ENCODE peak calls at places on chromosome 10, in four cellular contexts. C is CD4-positive, CD25-positive, alpha-beta regulatory T cell; B is HCT116; S is suprapubic skin. F is an unnamed sample.

GRCh38 chr10:124356706-124357582 is 61.8 kb downstream of the OAT start:
- DNase-seq in C (no peak), S (peak; percentile 48), B (no peak), F (no peak)

GRCh38 chr10:31929260-31929985 is 792 bp upstream of the ARHGAP12 start:
- DNase-seq in S (peak; percentile 82), B (no peak), C (peak; percentile 22), F (no peak)

GRCh38 chr10:95333997-95334792 is 43.4 kb upstream of the PDLIM1 start:
- DNase-seq in B (no peak), C (no peak), S (peak; percentile 76), F (no peak)

GRCh38 chr10:70268376-70268775 is 15.4 kb downstream of the NPFFR1 start:
- DNase-seq in B (no peak), S (no peak), C (no peak), F (no peak)

GRCh38 chr10:50807851-50808776 is 68.4 kb downstream of the ASAH2B start:
- DNase-seq in S (no peak), C (no peak), B (no peak), F (no peak)

GRCh38 chr10:118904284-118904683 is 125.2 kb upstream of the NANOS1 start:
- DNase-seq in S (no peak), C (no peak), B (no peak), F (no peak)

GRCh38 chr10:33365871-33366411 is 31.5 kb upstream of the NRP1 start:
- DNase-seq in C (no peak), S (no peak), B (peak; percentile 55), F (no peak)

GRCh38 chr10:29692121-29692539 is 57.4 kb upstream of the SVIL start:
- DNase-seq in C (no peak), B (no peak), S (no peak), F (peak; percentile 45)

GRCh38 chr10:118607768-118608354 is 12.4 kb upstream of the PRLHR start:
- DNase-seq in S (no peak), B (no peak), C (no peak), F (no peak)

GRCh38 chr10:16995867-16996529 is 133.6 kb downstream of the CUBN start:
- DNase-seq in C (no peak), S (no peak), B (no peak), F (no peak)

GRCh38 chr10:116648903-116649302 is 28.1 kb downstream of the PNLIPRP2 start:
- DNase-seq in C (no peak), B (no peak), S (no peak), F (no peak)

GRCh38 chr10:23968296-23968695 is 240.6 kb upstream of the KIAA1217 start:
- DNase-seq in S (no peak), B (no peak), C (no peak), F (no peak)

GRCh38 chr10:33776419-33776818 is 442.0 kb upstream of the NRP1 start:
- DNase-seq in B (no peak), C (no peak), S (no peak), F (no peak)

GRCh38 chr10:7551891-7552731 is 114.7 kb downstream of the ITIH5 start:
- DNase-seq in B (no peak), S (no peak), C (no peak), F (no peak)

GRCh38 chr10:22637491-22637890 is 76.9 kb downstream of the PIP4K2A start:
- DNase-seq in B (no peak), S (no peak), C (no peak), F (no peak)

GRCh38 chr10:103712898-103713498 is 142.4 kb downstream of the SH3PXD2A start:
- DNase-seq in B (peak; percentile 75), S (peak; percentile 89), C (peak; percentile 74), F (peak; percentile 97)

GRCh38 chr10:633279-634245 is 55.9 kb downstream of the DIP2C start:
- DNase-seq in B (no peak), S (peak; percentile 46), C (no peak), F (no peak)

GRCh38 chr10:33291053-33291592 is 43.3 kb downstream of the NRP1 start:
- DNase-seq in S (no peak), B (no peak), C (no peak), F (no peak)

GRCh38 chr10:57741751-57742150 is 525.9 kb downstream of the IPMK start:
- DNase-seq in C (no peak), B (no peak), S (no peak), F (no peak)

GRCh38 chr10:86613905-86614304 is 40.4 kb upstream of the OPN4 start:
- DNase-seq in S (no peak), C (no peak), B (no peak), F (peak; percentile 79)

GRCh38 chr10:99849057-99849456 is 66.6 kb downstream of the ABCC2 start:
- DNase-seq in S (no peak), B (no peak), C (no peak), F (no peak)

GRCh38 chr10:99850041-99850766 is 67.8 kb downstream of the ABCC2 start:
- DNase-seq in B (no peak), C (no peak), S (no peak), F (no peak)

GRCh38 chr10:99851825-99852224 is 69.4 kb downstream of the ABCC2 start:
- DNase-seq in S (no peak), C (no peak), B (no peak), F (no peak)

GRCh38 chr10:99849525-99849924 is 67.1 kb downstream of the ABCC2 start:
- DNase-seq in B (no peak), C (no peak), S (no peak), F (no peak)

DNA sequence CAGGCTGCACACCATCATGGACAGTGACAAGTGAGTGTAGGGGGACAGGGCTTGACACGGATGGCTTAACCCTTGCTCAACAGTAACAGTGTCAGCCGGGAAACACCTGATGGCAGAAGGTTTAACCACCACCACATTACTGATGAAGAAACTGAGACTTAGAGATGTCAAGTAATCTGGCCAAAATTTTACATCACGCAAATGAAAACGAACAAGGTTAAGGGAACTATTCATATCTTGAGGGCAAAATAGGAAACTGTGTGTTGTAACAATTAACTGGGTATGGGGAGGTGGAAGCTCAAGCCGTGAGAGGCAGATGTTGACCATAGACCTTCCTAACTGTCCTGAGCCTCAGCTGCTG is 68.3 kb downstream of the ABCC2 start:
- DNase-seq in B (no peak), S (no peak), C (no peak), F (no peak)
- H3K4me1 ChIP-seq in B (no peaks in the 10 kb centered on the region), S (peaks cover 8% of the 10 kb centered on the region), C (peaks cover 5% of the 10 kb centered on the region), F (peaks cover 24% of the 10 kb centered on the region)

DNA sequence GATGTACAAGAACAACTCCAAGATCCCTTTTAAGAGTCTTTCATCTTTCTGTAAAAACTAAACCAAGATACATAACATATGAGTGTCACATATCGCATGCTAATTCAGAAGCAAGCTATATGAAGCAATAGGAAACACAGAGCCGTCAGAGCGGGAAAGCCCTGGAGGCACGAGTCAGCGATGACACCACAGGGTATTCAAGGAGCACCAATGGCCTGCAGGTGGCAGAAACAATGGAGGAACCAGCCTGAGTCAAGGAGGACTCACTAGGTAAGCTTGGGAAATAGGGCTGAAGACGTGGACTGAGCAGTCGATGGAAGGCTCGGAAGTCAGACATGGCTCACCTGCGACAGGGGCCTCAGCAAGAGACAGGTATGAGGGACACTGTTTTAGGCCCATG is 214.4 kb downstream of the FAM107B start:
- DNase-seq in S (no peak), B (peak; percentile 28), C (peak; percentile 63), F (no peak)
- H3K4me1 ChIP-seq in S (peaks cover 39% of the 10 kb centered on the region), B (no peaks in the 10 kb centered on the region), C (peaks cover 99% of the 10 kb centered on the region), F (peaks cover 13% of the 10 kb centered on the region)

GRCh38 chr10:75404023-75404334 is 2.4 kb upstream of the ZNF503 start:
- DNase-seq in S (no peak), B (no peak), C (no peak), F (no peak)

GRCh38 chr10:75403144-75404022 is 1.8 kb upstream of the ZNF503 start:
- DNase-seq in S (peak; percentile 74), C (no peak), B (no peak), F (no peak)

GRCh38 chr10:75405201-75406143 is 3.9 kb upstream of the ZNF503 start:
- DNase-seq in C (no peak), B (no peak), S (no peak), F (no peak)

GRCh38 chr10:75406158-75407065 is 4.8 kb upstream of the ZNF503 start:
- DNase-seq in C (no peak), B (no peak), S (no peak), F (no peak)

GRCh38 chr10:75404335-75405200 is 3.0 kb upstream of the ZNF503 start:
- DNase-seq in S (no peak), B (no peak), C (no peak), F (no peak)
- H3K4me1 ChIP-seq in S (peaks cover 55% of the 10 kb centered on the region), B (peaks cover 18% of the 10 kb centered on the region), C (peaks cover 67% of the 10 kb centered on the region), F (peaks cover 60% of the 10 kb centered on the region)

GRCh38 chr10:93461807-93462178 is 20.3 kb downstream of the MYOF start:
- DNase-seq in B (peak; percentile 65), C (no peak), S (no peak), F (no peak)
- H3K4me1 ChIP-seq in B (peaks cover 92% of the 10 kb centered on the region), C (peaks cover 8% of the 10 kb centered on the region), S (peaks cover 96% of the 10 kb centered on the region), F (peaks cover 96% of the 10 kb centered on the region)

DNA sequence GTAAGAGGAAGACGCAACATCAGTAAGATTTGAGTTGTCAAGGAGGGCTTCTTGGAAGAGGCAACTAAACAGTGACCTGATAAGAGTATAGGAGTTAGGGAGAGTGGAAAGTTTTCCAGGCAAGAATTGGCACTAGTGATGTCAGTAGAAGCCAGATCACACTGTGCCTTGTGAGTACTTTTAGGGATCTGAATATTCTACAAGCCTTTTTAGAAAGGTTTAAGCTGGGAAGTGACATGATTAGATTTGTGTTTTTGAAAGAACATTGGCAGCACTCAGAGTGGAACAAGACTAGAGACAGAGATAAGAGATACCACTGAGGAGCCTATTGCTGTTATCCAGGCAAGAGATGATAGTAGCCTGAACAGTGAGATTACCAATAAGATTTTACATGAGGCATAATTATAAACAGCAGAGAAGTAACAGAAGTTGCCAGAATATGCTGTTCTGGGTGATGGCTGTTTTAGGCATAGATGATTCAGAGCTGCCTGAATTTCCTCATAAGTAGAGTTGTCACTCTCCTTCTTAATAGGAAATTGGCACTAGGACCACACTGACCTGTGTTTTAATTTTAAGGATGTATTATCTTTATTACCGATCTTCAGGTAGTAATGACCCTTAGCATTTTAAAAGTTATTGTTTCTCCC is 45.6 kb downstream of the NHLRC2 start:
- DNase-seq in S (no peak), B (no peak), C (no peak), F (no peak)
- H3K4me1 ChIP-seq in S (no peaks in the 10 kb centered on the region), B (no peaks in the 10 kb centered on the region), C (no peaks in the 10 kb centered on the region), F (peaks cover 9% of the 10 kb centered on the region)

DNA sequence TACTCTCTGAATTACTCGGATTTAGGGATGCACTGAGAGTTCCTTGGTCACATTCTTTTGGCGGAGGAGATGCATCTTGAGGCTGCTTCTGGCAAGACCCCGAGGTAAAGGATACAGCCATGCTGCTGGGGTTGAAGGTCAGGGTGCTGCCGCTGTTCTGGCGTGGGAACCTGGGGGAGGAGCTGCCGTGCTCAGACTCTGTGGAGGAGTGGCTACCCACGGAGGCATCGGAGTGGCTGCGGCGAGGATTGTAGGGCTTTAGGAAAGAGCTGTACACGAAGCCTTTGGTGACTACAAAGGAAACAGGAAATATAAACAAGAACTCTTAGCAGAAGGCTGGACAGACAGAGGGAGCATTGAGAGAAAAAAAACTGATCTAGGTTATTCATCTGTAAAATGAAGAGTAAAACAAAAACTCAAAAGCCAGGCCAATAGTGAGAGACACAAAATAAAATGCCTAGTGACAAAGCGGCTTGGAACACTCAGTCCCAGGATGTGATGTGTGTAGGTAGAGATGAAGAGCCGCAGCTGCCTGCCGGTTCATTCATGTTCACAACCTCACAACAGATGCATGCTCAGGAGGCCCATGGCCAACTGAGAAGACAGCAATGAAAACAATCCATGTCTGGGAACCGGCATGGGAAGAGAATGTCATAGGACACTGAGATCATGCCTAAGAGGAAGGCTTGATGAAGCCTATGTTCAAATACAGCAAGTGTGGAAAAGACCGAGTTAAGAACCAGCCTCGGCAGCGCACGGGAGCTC is 97.8 kb downstream of the ABCC2 start:
- DNase-seq in C (no peak), S (no peak), B (no peak), F (no peak)
- H3K4me1 ChIP-seq in C (no peaks in the 10 kb centered on the region), S (no peaks in the 10 kb centered on the region), B (no peaks in the 10 kb centered on the region), F (no peaks in the 10 kb centered on the region)